ENCODE peak calls at places on chromosomes 12 and 14, in seven cellular contexts. K, Y, I, D, L, S and O are unnamed samples.

GRCh38 chr12:30837595-30837994 is 82.8 kb upstream of the CAPRIN2 start:
- DNase-seq in L (no peak), K (no peak), D (no peak), Y (no peak), I (no peak), S (no peak), O (no peak)

GRCh38 chr12:127688901-127689428 is 578.0 kb upstream of the TMEM132C start:
- DNase-seq in L (no peak), I (no peak), S (no peak), K (no peak), Y (no peak), D (no peak), O (no peak)

GRCh38 chr12:91629440-91629839 is 446.8 kb upstream of the DCN start:
- DNase-seq in S (no peak), D (no peak), L (no peak), K (no peak), Y (no peak), I (no peak), O (no peak)

GRCh38 chr14:63713765-63714164 is 14.1 kb downstream of the SGPP1 start:
- DNase-seq in D (no peak), L (no peak), S (no peak), Y (peak; percentile 37), K (no peak), I (no peak), O (no peak)

GRCh38 chr12:63068857-63069442 is 82.1 kb downstream of the AVPR1A start:
- DNase-seq in L (no peak), S (no peak), D (no peak), I (peak; percentile 77), K (no peak), Y (peak; percentile 82), O (peak; percentile 57)

GRCh38 chr12:5395443-5396401 is 36.2 kb upstream of the NTF3 start:
- DNase-seq in Y (no peak), S (no peak), I (peak; percentile 11), D (no peak), L (no peak), K (no peak), O (no peak)

GRCh38 chr12:56565510-56566101 is 44.0 kb downstream of the RBMS2 start:
- DNase-seq in L (no peak), I (peak; percentile 63), D (peak; percentile 53), K (peak; percentile 71), Y (peak; percentile 92), S (no peak), O (peak; percentile 54)

GRCh38 chr14:37588956-37589737 is 5.9 kb downstream of the FOXA1 start:
- DNase-seq in K (no peak), L (no peak), I (peak; percentile 51), S (no peak), Y (no peak), D (no peak), O (no peak)

GRCh38 chr14:37093364-37093763 is 79.0 kb downstream of the SLC25A21 start:
- DNase-seq in L (no peak), D (no peak), K (no peak), Y (no peak), I (no peak), S (no peak), O (no peak)

GRCh38 chr12:96503971-96504370 is 14.6 kb downstream of the CFAP54 start:
- DNase-seq in L (no peak), I (no peak), S (no peak), Y (peak; percentile 44), K (no peak), D (no peak), O (no peak)

GRCh38 chr12:95358111-95359083 is 115.6 kb upstream of the METAP2 start:
- DNase-seq in K (no peak), D (no peak), L (no peak), S (no peak), I (no peak), Y (peak; percentile 27), O (no peak)

GRCh38 chr12:32343496-32343895 is 55.9 kb upstream of the FGD4 start:
- DNase-seq in Y (no peak), D (no peak), K (no peak), I (no peak), S (no peak), L (no peak), O (no peak)

DNA sequence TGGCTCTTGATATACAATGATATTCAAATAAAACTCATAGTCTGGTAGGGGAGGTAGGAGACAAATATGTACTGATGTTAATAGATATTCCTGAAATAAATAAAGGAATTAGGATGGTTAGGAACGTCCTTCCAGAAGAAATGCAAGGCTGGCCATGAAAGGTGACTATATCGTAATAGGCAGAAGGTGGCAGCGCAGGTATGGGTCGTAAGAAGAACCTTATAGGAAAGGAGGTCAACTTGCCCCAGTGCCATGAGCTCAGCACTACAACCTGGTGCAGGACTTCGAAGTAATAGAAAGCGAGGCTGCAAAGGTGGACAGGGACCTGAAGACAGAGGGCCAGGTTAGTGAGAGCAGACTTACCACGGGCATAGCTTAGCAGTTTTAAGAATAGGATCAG is 55.3 kb upstream of the FGD4 start:
- DNase-seq in L (no peak), Y (no peak), I (peak; percentile 68), S (no peak), D (no peak), K (no peak), O (no peak)
- TF ChIP-seq CTCF in L (no peak), Y (no peak), I (peak; percentile 47), S (no peak), D (no peak), K (no peak), O (no peak)

GRCh38 chr14:61343471-61343870 is 22.1 kb downstream of the PRKCH start:
- DNase-seq in K (no peak), Y (peak; percentile 34), L (no peak), D (no peak), S (no peak), I (no peak), O (no peak)

GRCh38 chr14:61343991-61344405 is 22.6 kb downstream of the PRKCH start:
- DNase-seq in S (no peak), D (no peak), I (no peak), K (no peak), Y (no peak), L (no peak), O (peak; percentile 56)

GRCh38 chr14:61342941-61343340 is 21.6 kb downstream of the PRKCH start:
- DNase-seq in S (no peak), K (no peak), Y (no peak), L (no peak), I (no peak), D (no peak), O (no peak)

GRCh38 chr14:61342486-61342885 is 21.1 kb downstream of the PRKCH start:
- DNase-seq in S (no peak), D (no peak), K (no peak), I (no peak), Y (no peak), L (no peak), O (peak; percentile 59)

DNA sequence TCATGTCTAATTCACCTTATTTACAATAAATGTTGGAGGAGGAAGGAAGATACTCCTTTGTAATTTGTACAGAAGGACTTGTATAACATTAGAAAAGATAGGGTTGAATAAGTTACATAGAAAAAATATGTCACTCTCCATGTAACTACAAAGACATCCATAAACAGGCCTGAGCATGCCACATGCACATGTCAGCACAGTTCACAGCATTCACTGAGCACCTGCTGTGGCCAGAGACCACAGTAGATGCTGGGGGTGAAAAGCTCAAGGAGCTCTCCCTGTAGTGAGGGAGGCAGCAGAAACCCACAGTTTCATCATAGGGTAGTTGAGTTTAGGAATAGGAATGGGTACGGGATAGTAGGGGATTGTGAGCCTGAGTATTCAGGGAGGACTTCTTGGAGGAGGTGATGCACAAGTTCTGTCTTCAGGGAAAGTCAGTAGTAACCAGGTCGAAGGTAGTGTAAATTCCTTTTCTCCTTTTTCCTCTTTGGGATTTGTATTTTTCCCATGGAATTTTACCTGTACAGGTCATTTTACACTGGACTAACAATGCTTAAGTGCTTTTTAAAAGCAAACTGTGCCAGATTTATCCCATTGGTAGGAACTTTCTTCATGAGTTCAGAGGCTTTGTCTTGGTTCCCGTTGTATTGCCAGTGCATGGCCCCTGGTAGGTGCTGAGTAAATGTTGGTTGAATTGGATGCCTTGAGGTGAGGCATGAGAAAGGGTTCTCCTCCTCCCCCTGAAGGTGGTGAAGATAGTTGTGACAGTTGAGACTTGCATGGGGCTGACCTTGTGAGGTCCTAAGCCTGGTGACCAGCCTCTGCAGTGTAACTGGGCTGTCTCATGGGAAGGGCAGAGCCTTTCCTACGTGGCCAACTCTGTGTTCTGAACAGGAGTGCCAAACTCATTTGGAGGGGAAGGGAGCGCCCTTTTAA is 20.2 kb downstream of the PRKCH start:
- DNase-seq in L (no peak), D (no peak), K (no peak), Y (no peak), S (no peak), I (no peak), O (peak; percentile 47)
- H3K4me3 ChIP-seq in L (no peak overlapping the region), D (no peak overlapping the region), K (no peak overlapping the region), Y (no peak overlapping the region), S (no peak overlapping the region), I (no peak overlapping the region), O (no peak overlapping the region)

GRCh38 chr12:100789975-100790374 is 4.6 kb upstream of the ANO4 start:
- DNase-seq in L (no peak), S (no peak), K (no peak), I (no peak), Y (no peak), D (no peak), O (no peak)

GRCh38 chr12:100794441-100795192 is at the start of gene ANO4:
- DNase-seq in Y (peak; percentile 36), L (no peak), S (peak; percentile 66), K (no peak), D (no peak), I (peak; percentile 42), O (no peak)

GRCh38 chr12:100793182-100793581 is 1.4 kb upstream of the ANO4 start:
- DNase-seq in I (no peak), S (no peak), K (no peak), Y (peak; percentile 45), L (no peak), D (no peak), O (no peak)

GRCh38 chr12:100789146-100789545 is 5.4 kb upstream of the ANO4 start:
- DNase-seq in S (no peak), K (no peak), L (no peak), D (no peak), Y (peak; percentile 35), I (no peak), O (no peak)

DNA sequence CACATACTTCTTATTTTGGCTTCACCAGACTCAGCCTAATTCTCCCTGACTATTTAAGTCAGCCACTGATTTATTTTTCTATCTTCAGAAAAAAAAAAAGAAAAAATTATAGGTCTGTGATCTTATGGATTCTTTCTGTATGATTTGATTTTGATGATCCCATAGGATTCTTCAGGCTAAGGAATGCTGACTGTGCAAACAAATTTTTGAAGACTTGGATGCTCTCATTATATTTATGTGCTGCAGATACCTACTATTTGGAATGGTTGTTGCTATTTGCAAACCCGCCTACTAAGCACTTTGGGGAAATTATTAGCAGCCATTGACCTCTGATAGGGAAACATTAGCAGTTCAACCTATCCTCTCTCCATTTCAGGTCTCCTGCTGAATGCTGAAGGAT is 4.0 kb upstream of the ANO4 start:
- DNase-seq in Y (no peak), I (no peak), D (no peak), S (no peak), L (no peak), K (no peak), O (no peak)
- TF ChIP-seq CTCF in Y (no peak), I (no peak), D (no peak), S (no peak), L (no peak), K (no peak), O (no peak)

DNA sequence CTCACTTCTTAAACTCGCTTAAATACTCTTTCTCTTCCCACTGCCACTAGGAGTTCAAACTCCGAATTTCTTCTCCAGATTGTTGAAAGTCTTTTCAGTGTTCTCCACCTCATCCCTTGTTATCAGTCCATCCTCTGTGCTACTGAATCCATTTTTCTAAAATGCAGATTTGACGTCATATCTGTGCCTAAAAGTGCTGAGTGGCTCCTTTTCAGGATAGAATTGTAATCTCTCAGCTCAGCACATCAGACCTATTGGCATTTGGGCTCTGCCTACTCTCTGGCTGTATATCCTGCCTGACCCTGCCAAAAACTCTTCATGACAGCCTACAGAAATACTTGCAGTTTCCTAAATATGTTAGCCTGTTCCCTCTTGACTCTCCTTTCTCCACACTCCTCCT is 1.0 kb upstream of the RABGGTA start:
- DNase-seq in Y (no peak), L (no peak), K (no peak), I (no peak), S (no peak), D (no peak), O (no peak)
- H3K4me3 ChIP-seq in Y (no peak overlapping the region), L (no peak overlapping the region), K (no peak overlapping the region), I (no peak overlapping the region), S (no peak overlapping the region), D (no peak overlapping the region), O (peak overlapping the region; percentile 92)